ENCODE peak calls at places on chromosomes 5 and 9, in four cellular contexts. C, L, Y and B are unnamed samples.
A peak's percentile ranks its signal among the peaks of the same experiment; 100 is the strongest.

GRCh38 chr9:136603901-136604816 is 58.3 kb upstream of the NOTCH1 start:
- DNase-seq in C (no peak), L (no peak), Y (no peak), B (no peak)

GRCh38 chr9:37880916-37881479 is 22.9 kb downstream of the SLC25A51 start:
- DNase-seq in C (no peak), L (no peak), Y (no peak), B (no peak)

GRCh38 chr9:94697972-94698581 is 28.4 kb upstream of the AOPEP start:
- DNase-seq in C (no peak), L (no peak), Y (no peak), B (no peak)

GRCh38 chr9:97740848-97741821 is 44.0 kb upstream of the XPA start:
- DNase-seq in C (peak; percentile 11), L (peak; percentile 74), Y (peak; percentile 86), B (no peak)

GRCh38 chr5:90473321-90474234 is 993 bp downstream of the MBLAC2 start:
- DNase-seq in C (no peak), L (peak; percentile 81), Y (peak; percentile 68), B (no peak)

GRCh38 chr5:125582358-125582757 is 835.9 kb upstream of the ZNF608 start:
- DNase-seq in C (no peak), L (no peak), Y (no peak), B (no peak)

GRCh38 chr5:50667079-50667652 is 729 bp downstream of the PARP8 start:
- DNase-seq in C (no peak), L (peak; percentile 86), Y (peak; percentile 78), B (no peak)

GRCh38 chr5:56311306-56311904 is 78.3 kb upstream of the ANKRD55 start:
- DNase-seq in C (no peak), L (no peak), Y (no peak), B (no peak)

GRCh38 chr5:56938858-56939257 is 13.1 kb downstream of the MIER3 start:
- DNase-seq in C (no peak), L (no peak), Y (no peak), B (no peak)

GRCh38 chr9:137029058-137029922 is 1.3 kb upstream of the ABCA2 start:
- DNase-seq in C (no peak), L (peak; percentile 89), Y (peak; percentile 88), B (no peak)

GRCh38 chr5:13830536-13830935 is 114.0 kb downstream of the DNAH5 start:
- DNase-seq in C (no peak), L (no peak), Y (no peak), B (no peak)

GRCh38 chr5:13831236-13831810 is 113.2 kb downstream of the DNAH5 start:
- DNase-seq in C (no peak), L (no peak), Y (no peak), B (no peak)

DNA sequence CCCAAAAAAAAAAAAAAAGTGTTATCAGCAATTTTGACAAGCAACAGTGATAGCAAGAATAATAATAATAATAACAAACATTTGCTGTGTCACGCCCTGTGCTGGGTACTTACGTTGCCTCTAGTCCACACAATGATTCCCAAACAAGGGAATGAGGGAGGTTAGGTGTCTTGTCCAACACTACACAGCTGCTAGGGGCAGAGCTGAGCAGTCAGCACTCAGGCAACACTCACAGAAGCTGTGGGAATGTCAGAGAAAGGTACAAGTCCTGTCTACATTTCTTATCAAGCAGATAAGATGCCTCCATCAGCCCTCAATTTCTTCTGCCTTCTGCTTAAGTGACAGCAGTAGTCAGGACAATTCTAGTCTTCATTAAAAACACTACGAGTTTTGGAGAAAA is 111.0 kb downstream of the DNAH5 start:
- DNase-seq in C (no peak), L (no peak), Y (no peak), B (no peak)
- TF ChIP-seq CTCF in C (no peak), L (no peak), Y (no peak), B (no peak)

DNA sequence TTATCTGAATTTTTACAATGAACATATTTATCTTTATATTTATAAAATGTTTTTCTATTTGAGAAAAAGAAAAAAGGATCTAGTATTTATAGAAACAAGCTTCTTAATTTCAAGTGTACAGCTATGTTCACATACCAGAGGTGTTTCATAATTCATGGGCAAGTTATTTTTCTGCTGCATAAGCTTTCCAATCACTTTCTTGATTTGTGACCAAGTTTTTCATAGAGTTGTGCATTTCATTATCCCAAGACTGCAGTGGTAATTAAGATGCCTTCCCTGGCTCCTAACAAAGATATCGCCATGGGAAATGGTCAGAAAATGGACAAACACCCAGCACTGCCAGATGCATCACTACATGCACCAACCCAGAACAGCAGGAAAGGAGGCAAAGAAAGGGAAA is 124.6 kb downstream of the GNAQ start:
- DNase-seq in C (no peak), L (no peak), Y (no peak), B (no peak)
- H3K4me3 ChIP-seq in C (no peak overlapping the region), L (no peak overlapping the region), Y (no peak overlapping the region), B (no peak overlapping the region)

GRCh38 chr5:38018011-38018410 is 178.2 kb upstream of the GDNF start:
- DNase-seq in C (no peak), L (no peak), Y (no peak), B (no peak)

GRCh38 chr5:38029431-38030065 is 189.7 kb upstream of the GDNF start:
- DNase-seq in C (no peak), L (no peak), Y (no peak), B (no peak)

GRCh38 chr5:38023353-38023752 is 183.5 kb upstream of the GDNF start:
- DNase-seq in C (no peak), L (no peak), Y (no peak), B (no peak)

GRCh38 chr5:38022621-38023020 is 182.8 kb upstream of the GDNF start:
- DNase-seq in C (no peak), L (no peak), Y (no peak), B (no peak)

GRCh38 chr5:38023799-38024198 is 184.0 kb upstream of the GDNF start:
- DNase-seq in C (no peak), L (no peak), Y (no peak), B (no peak)
- TF ChIP-seq CTCF in C (no peak), L (peak; percentile 25), Y (peak; percentile 26), B (no peak)

DNA sequence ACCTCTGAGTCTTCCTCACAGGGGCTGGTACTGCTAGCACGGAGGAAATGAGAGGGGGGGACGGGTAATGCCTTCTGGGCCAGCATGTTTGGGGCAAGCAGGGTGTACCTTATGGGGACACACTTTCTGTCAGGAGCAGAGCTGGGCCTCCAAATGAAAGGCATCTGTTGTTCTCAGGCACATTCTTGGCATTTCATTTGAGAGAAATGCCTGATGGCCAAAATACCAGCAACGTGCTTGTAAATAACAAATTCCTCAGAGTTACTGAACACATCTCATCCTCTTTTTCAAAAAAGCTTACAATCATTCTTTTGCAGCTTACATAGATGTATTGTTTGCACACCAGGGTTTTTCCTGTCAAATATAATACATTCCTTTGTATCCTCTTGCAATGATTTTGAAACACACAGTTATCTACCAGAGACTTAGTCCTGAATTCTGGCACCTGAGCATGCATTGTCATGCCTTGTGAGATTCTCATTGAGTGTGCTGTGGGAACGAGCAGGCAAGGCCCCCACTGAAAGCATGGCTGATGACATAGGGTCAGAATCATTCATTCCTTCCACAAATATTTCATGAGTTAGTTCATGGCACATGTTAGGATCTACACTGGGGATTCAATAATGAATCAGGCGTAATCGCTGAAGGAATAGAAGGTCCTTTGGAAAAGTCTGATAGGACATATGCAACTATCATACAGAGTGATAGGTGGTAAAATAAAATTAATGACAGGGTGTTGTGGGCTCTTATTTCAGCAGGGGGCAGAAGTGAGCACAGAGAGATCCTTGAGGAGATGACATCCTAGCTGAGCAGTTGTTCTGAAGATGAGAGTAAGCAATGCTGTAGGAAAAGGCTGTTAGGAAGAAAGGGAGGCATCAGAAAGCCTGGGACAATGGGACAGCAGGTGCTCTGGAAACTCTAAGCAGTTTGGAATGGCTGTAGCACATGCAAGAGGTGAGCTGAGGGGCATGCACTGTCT is 260.9 kb upstream of the TUT7 start:
- DNase-seq in C (peak; percentile 85), L (no peak), Y (no peak), B (peak; percentile 81)
- H3K4me3 ChIP-seq in C (no peak overlapping the region), L (no peak overlapping the region), Y (no peak overlapping the region), B (no peak overlapping the region)

GRCh38 chr5:14640765-14641164 is 23.8 kb upstream of the OTULIN start:
- DNase-seq in C (no peak), L (no peak), Y (no peak), B (no peak)
- TF ChIP-seq CTCF in C (no peak), L (no peak), Y (no peak), B (no peak)